ENCODE peak calls at places on chromosome X, in ten cellular contexts. One of them, this sample, is unnamed.

GRCh38 chrX:111914398-111915092 is 38.6 kb downstream of the TRPC5OS start:
- DNase-seq in transverse colon: no peak
- DNase-seq in GM12891: no peak
- DNase-seq in stomach: no peak
- DNase-seq in thyroid gland: no peak
- DNase-seq in tibial nerve: no peak
- DNase-seq in heart left ventricle: no peak
- DNase-seq in IMR-90: peak
- DNase-seq in lower leg skin: no peak
- DNase-seq in uterus: no peak
- DNase-seq in this sample: no peak

GRCh38 chrX:95885074-95885473 is 799.6 kb upstream of the DIAPH2 start:
- DNase-seq in thyroid gland: no peak
- DNase-seq in IMR-90: no peak
- DNase-seq in stomach: no peak
- DNase-seq in tibial nerve: peak
- DNase-seq in lower leg skin: peak
- DNase-seq in uterus: no peak
- DNase-seq in GM12891: no peak
- DNase-seq in heart left ventricle: no peak
- DNase-seq in transverse colon: peak
- DNase-seq in this sample: no peak

GRCh38 chrX:144566592-144566991 is 680.7 kb upstream of the SPANXN1 start:
- DNase-seq in tibial nerve: no peak
- DNase-seq in GM12891: no peak
- DNase-seq in lower leg skin: no peak
- DNase-seq in thyroid gland: no peak
- DNase-seq in uterus: no peak
- DNase-seq in stomach: no peak
- DNase-seq in IMR-90: no peak
- DNase-seq in heart left ventricle: no peak
- DNase-seq in transverse colon: no peak
- DNase-seq in this sample: no peak

GRCh38 chrX:15430584-15430983 is 46.4 kb upstream of the VEGFD start:
- DNase-seq in GM12891: no peak
- DNase-seq in transverse colon: no peak
- DNase-seq in thyroid gland: no peak
- DNase-seq in tibial nerve: no peak
- DNase-seq in IMR-90: no peak
- DNase-seq in lower leg skin: no peak
- DNase-seq in stomach: no peak
- DNase-seq in uterus: no peak
- DNase-seq in heart left ventricle: no peak
- DNase-seq in this sample: no peak

GRCh38 chrX:131762802-131763234 is 218.9 kb downstream of the OR13H1 start:
- DNase-seq in GM12891: no peak
- DNase-seq in uterus: peak
- DNase-seq in lower leg skin: no peak
- DNase-seq in thyroid gland: no peak
- DNase-seq in stomach: peak
- DNase-seq in IMR-90: peak
- DNase-seq in transverse colon: peak
- DNase-seq in heart left ventricle: no peak
- DNase-seq in tibial nerve: no peak
- DNase-seq in this sample: no peak

GRCh38 chrX:41761702-41762101 is 37.7 kb downstream of the GPR82 start:
- DNase-seq in stomach: no peak
- DNase-seq in transverse colon: no peak
- DNase-seq in heart left ventricle: no peak
- DNase-seq in IMR-90: no peak
- DNase-seq in GM12891: no peak
- DNase-seq in lower leg skin: no peak
- DNase-seq in thyroid gland: no peak
- DNase-seq in uterus: no peak
- DNase-seq in tibial nerve: no peak
- DNase-seq in this sample: no peak

GRCh38 chrX:125420809-125421208 is 101.1 kb downstream of the TEX13C start:
- DNase-seq in tibial nerve: no peak
- DNase-seq in stomach: no peak
- DNase-seq in IMR-90: no peak
- DNase-seq in uterus: no peak
- DNase-seq in lower leg skin: no peak
- DNase-seq in GM12891: no peak
- DNase-seq in thyroid gland: no peak
- DNase-seq in transverse colon: no peak
- DNase-seq in heart left ventricle: no peak
- DNase-seq in this sample: no peak

GRCh38 chrX:114365045-114365834 is 218.6 kb upstream of the HTR2C start:
- DNase-seq in uterus: no peak
- DNase-seq in thyroid gland: no peak
- DNase-seq in IMR-90: no peak
- DNase-seq in GM12891: no peak
- DNase-seq in transverse colon: no peak
- DNase-seq in stomach: no peak
- DNase-seq in tibial nerve: no peak
- DNase-seq in heart left ventricle: no peak
- DNase-seq in lower leg skin: no peak
- DNase-seq in this sample: no peak

GRCh38 chrX:11464836-11465458 is 171.7 kb downstream of the AMELX start:
- DNase-seq in GM12891: no peak
- DNase-seq in uterus: no peak
- DNase-seq in lower leg skin: no peak
- DNase-seq in IMR-90: no peak
- DNase-seq in thyroid gland: no peak
- DNase-seq in stomach: no peak
- DNase-seq in transverse colon: no peak
- DNase-seq in tibial nerve: no peak
- DNase-seq in heart left ventricle: no peak
- DNase-seq in this sample: no peak

GRCh38 chrX:11151799-11152591 is 40.9 kb downstream of the HCCS start:
- DNase-seq in uterus: no peak
- DNase-seq in IMR-90: no peak
- DNase-seq in transverse colon: no peak
- DNase-seq in tibial nerve: no peak
- DNase-seq in lower leg skin: no peak
- DNase-seq in thyroid gland: no peak
- DNase-seq in heart left ventricle: no peak
- DNase-seq in GM12891: no peak
- DNase-seq in stomach: no peak
- DNase-seq in this sample: no peak

GRCh38 chrX:78712381-78712780 is 35.1 kb upstream of the LPAR4 start:
- DNase-seq in heart left ventricle: no peak
- DNase-seq in GM12891: no peak
- DNase-seq in IMR-90: no peak
- DNase-seq in uterus: no peak
- DNase-seq in lower leg skin: no peak
- DNase-seq in transverse colon: no peak
- DNase-seq in stomach: no peak
- DNase-seq in thyroid gland: no peak
- DNase-seq in tibial nerve: no peak
- DNase-seq in this sample: no peak

GRCh38 chrX:2342281-2342688 is 158.5 kb downstream of the DHRSX start:
- DNase-seq in transverse colon: no peak
- DNase-seq in thyroid gland: no peak
- DNase-seq in uterus: no peak
- DNase-seq in tibial nerve: no peak
- DNase-seq in heart left ventricle: peak
- DNase-seq in stomach: no peak
- DNase-seq in lower leg skin: no peak
- DNase-seq in IMR-90: no peak
- DNase-seq in GM12891: no peak
- DNase-seq in this sample: no peak
- TF ChIP-seq POLR2A in transverse colon: no peak
- TF ChIP-seq POLR2A in thyroid gland: no peak
- TF ChIP-seq POLR2A in uterus: no peak
- TF ChIP-seq POLR2A in tibial nerve: no peak
- TF ChIP-seq POLR2A in heart left ventricle: no peak
- TF ChIP-seq POLR2A in stomach: no peak
- TF ChIP-seq POLR2A in lower leg skin: no peak
- TF ChIP-seq POLR2A in IMR-90: no peak
- TF ChIP-seq POLR2A in GM12891: no peak
- TF ChIP-seq POLR2A in this sample: no peak

DNA sequence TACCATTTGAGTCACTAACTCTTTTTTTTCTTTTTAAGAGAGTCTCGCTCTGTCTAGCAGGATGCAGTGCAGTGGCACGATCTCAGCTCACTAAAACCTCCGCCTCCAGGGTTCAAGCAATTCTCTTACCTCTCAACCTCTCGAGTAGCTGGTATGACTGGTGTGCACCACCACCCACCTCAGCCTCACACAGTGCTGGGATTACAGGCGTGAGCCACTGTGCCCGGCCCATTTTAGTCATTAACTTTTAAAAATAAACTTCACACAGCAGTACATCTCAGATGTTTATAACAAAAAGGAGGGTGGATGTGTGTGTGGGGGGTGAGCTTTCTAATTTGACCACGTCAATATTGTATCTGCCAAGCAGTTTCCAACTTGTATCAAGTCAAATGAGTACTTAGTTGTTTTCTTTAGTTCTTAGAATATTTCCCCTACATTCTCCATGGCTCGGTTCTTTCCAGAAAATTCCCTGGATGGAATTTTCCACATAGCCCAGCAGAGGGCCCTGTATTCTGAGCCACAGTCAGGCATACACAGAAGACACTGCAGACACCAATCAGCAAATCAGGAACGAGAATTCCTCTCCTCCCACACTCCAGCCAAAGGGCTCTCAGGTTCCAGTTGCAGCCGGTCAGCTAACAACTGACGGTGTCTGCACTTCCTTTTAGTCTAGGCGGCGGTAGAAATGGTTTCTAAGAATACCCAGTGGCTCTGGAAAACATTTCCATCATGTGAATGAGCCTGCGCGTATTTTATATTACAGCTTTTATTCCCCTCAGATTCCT is 20.1 kb upstream of the ARAF start:
- DNase-seq in uterus: peak
- DNase-seq in stomach: peak
- DNase-seq in thyroid gland: peak
- DNase-seq in IMR-90: peak
- DNase-seq in GM12891: no peak
- DNase-seq in transverse colon: peak
- DNase-seq in lower leg skin: peak
- DNase-seq in tibial nerve: peak
- DNase-seq in heart left ventricle: peak
- DNase-seq in this sample: peak
- TF ChIP-seq POLR2A in uterus: peak
- TF ChIP-seq POLR2A in stomach: no peak
- TF ChIP-seq POLR2A in thyroid gland: no peak
- TF ChIP-seq POLR2A in IMR-90: no peak
- TF ChIP-seq POLR2A in GM12891: no peak
- TF ChIP-seq POLR2A in transverse colon: peak
- TF ChIP-seq POLR2A in lower leg skin: no peak
- TF ChIP-seq POLR2A in tibial nerve: peak
- TF ChIP-seq POLR2A in heart left ventricle: peak
- TF ChIP-seq POLR2A in this sample: no peak

GRCh38 chrX:38806875-38807601 is 5.8 kb downstream of the MID1IP1 start:
- DNase-seq in GM12891: no peak
- DNase-seq in tibial nerve: no peak
- DNase-seq in IMR-90: no peak
- DNase-seq in uterus: no peak
- DNase-seq in thyroid gland: no peak
- DNase-seq in lower leg skin: no peak
- DNase-seq in transverse colon: no peak
- DNase-seq in stomach: no peak
- DNase-seq in heart left ventricle: no peak
- DNase-seq in this sample: no peak

GRCh38 chrX:38806054-38806389 is 4.8 kb downstream of the MID1IP1 start:
- DNase-seq in tibial nerve: no peak
- DNase-seq in heart left ventricle: no peak
- DNase-seq in lower leg skin: no peak
- DNase-seq in IMR-90: no peak
- DNase-seq in GM12891: no peak
- DNase-seq in transverse colon: no peak
- DNase-seq in stomach: no peak
- DNase-seq in uterus: no peak
- DNase-seq in thyroid gland: peak
- DNase-seq in this sample: no peak

GRCh38 chrX:38803609-38804480 is 2.6 kb downstream of the MID1IP1 start:
- DNase-seq in stomach: peak
- DNase-seq in thyroid gland: peak
- DNase-seq in GM12891: peak
- DNase-seq in IMR-90: peak
- DNase-seq in transverse colon: peak
- DNase-seq in lower leg skin: peak
- DNase-seq in heart left ventricle: peak
- DNase-seq in tibial nerve: peak
- DNase-seq in uterus: peak
- DNase-seq in this sample: no peak

GRCh38 chrX:38804481-38805293 is 3.4 kb downstream of the MID1IP1 start:
- DNase-seq in thyroid gland: peak
- DNase-seq in uterus: peak
- DNase-seq in stomach: peak
- DNase-seq in IMR-90: no peak
- DNase-seq in GM12891: no peak
- DNase-seq in transverse colon: peak
- DNase-seq in tibial nerve: no peak
- DNase-seq in lower leg skin: no peak
- DNase-seq in heart left ventricle: peak
- DNase-seq in this sample: no peak

DNA sequence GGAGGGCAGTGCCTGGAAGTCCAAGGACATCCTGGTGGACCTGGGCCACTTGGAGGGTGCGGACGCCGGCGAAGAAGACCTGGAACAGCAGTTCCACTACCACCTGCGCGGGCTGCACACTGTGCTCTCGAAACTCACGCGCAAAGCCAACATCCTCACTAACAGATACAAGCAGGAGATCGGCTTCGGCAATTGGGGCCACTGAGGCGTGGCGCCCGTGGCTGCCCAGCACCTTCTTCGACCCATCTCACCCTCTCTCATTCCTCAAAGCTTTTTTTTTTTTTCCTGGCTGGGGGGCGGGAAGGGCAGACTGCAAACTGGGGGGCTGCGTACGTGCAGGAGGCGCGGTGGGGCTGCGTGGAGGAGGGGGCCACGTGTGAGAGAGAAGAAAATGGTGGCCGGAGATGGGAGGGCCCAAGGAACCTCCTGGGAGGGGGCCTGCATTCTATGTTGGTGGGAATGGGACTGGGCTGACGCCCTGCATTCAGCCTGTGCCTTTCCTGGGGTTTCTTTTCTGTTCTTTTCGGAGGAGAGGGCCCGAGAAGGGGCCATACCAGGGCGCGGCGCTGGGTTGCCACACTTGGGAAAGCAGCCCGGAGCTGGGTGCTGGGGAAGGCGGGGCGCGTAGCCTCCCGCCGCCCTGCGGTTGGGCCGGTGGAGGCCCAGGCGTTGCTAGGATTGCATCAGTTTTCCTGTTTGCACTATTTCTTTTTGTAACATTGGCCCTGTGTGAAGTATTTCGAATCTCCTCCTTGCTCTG is 4.2 kb downstream of the MID1IP1 start:
- DNase-seq in uterus: peak
- DNase-seq in stomach: peak
- DNase-seq in transverse colon: peak
- DNase-seq in IMR-90: peak
- DNase-seq in thyroid gland: peak
- DNase-seq in tibial nerve: peak
- DNase-seq in GM12891: no peak
- DNase-seq in lower leg skin: peak
- DNase-seq in heart left ventricle: peak
- DNase-seq in this sample: no peak
- TF ChIP-seq POLR2A in uterus: peak
- TF ChIP-seq POLR2A in stomach: no peak
- TF ChIP-seq POLR2A in transverse colon: peak
- TF ChIP-seq POLR2A in IMR-90: no peak
- TF ChIP-seq POLR2A in thyroid gland: no peak
- TF ChIP-seq POLR2A in tibial nerve: peak
- TF ChIP-seq POLR2A in GM12891: peak
- TF ChIP-seq POLR2A in lower leg skin: no peak
- TF ChIP-seq POLR2A in heart left ventricle: no peak
- TF ChIP-seq POLR2A in this sample: no peak

GRCh38 chrX:155046129-155046810 is 19.6 kb downstream of the FUNDC2 start:
- DNase-seq in tibial nerve: no peak
- DNase-seq in transverse colon: no peak
- DNase-seq in stomach: no peak
- DNase-seq in lower leg skin: no peak
- DNase-seq in IMR-90: no peak
- DNase-seq in GM12891: no peak
- DNase-seq in uterus: no peak
- DNase-seq in heart left ventricle: no peak
- DNase-seq in thyroid gland: no peak
- DNase-seq in this sample: no peak
- TF ChIP-seq POLR2A in tibial nerve: no peak
- TF ChIP-seq POLR2A in transverse colon: no peak
- TF ChIP-seq POLR2A in stomach: no peak
- TF ChIP-seq POLR2A in lower leg skin: no peak
- TF ChIP-seq POLR2A in IMR-90: no peak
- TF ChIP-seq POLR2A in GM12891: no peak
- TF ChIP-seq POLR2A in uterus: no peak
- TF ChIP-seq POLR2A in heart left ventricle: no peak
- TF ChIP-seq POLR2A in thyroid gland: no peak
- TF ChIP-seq POLR2A in this sample: no peak